ENCODE peak calls at places on chromosomes 2 and 18, in seven cellular contexts. P is body of pancreas; I is heart left ventricle; Y is kidney; V is heart right ventricle; F is HepG2; G is naive thymus-derived CD4-positive, alpha-beta T cell. T is an unnamed sample.

GRCh38 chr2:238281826-238282480 is 6.5 kb downstream of the PER2 start:
- DNase-seq in P (no peak), I (no peak), Y (peak; percentile 62), V (no peak), F (no peak), G (no peak), T (no peak)

GRCh38 chr2:15315411-15315810 is 245.7 kb downstream of the NBAS start:
- DNase-seq in P (no peak), I (no peak), Y (no peak), V (no peak), F (no peak), G (no peak), T (no peak)

GRCh38 chr18:34742761-34743366 is 32.8 kb downstream of the DTNA start:
- DNase-seq in P (no peak), I (no peak), Y (no peak), V (no peak), F (no peak), G (no peak), T (no peak)

GRCh38 chr2:102065675-102066252 is 74.0 kb downstream of the IL1R2 start:
- DNase-seq in P (no peak), I (no peak), Y (peak; percentile 77), V (no peak), F (peak; percentile 88), G (no peak), T (no peak)

GRCh38 chr2:71687412-71687811 is 234.1 kb downstream of the DYSF start:
- DNase-seq in P (no peak), I (no peak), Y (peak; percentile 63), V (no peak), F (no peak), G (no peak), T (no peak)

GRCh38 chr18:77103181-77103875 is 29.3 kb downstream of the MBP start:
- DNase-seq in P (no peak), I (no peak), Y (peak; percentile 45), V (no peak), F (no peak), G (no peak), T (peak; percentile 73)

GRCh38 chr2:5946210-5947118 is 254.3 kb downstream of the SOX11 start:
- DNase-seq in P (no peak), I (no peak), Y (no peak), V (no peak), F (no peak), G (no peak), T (no peak)

GRCh38 chr2:177030391-177031000 is 182.1 kb upstream of the HNRNPA3 start:
- DNase-seq in P (no peak), I (no peak), Y (no peak), V (no peak), F (no peak), G (no peak), T (no peak)

GRCh38 chr2:102346381-102347130 is 9.0 kb upstream of the IL18R1 start:
- DNase-seq in P (no peak), I (no peak), Y (no peak), V (no peak), F (no peak), G (no peak), T (no peak)

GRCh38 chr2:195477248-195477995 is 179.6 kb upstream of the SLC39A10 start:
- DNase-seq in P (no peak), I (no peak), Y (no peak), V (no peak), F (no peak), G (no peak), T (no peak)

GRCh38 chr2:224646242-224646846 is 61.2 kb upstream of the CUL3 start:
- DNase-seq in P (no peak), I (no peak), Y (no peak), V (no peak), F (peak; percentile 25), G (peak; percentile 21), T (no peak)

GRCh38 chr2:100106460-100106859 is 35.9 kb downstream of the AFF3 start:
- DNase-seq in P (no peak), I (no peak), Y (no peak), V (no peak), F (no peak), G (no peak), T (no peak)

GRCh38 chr2:41846962-41847361 is 200.9 kb upstream of the PKDCC start:
- DNase-seq in P (no peak), I (no peak), Y (no peak), V (no peak), F (no peak), G (no peak), T (no peak)

GRCh38 chr2:145323512-145323911 is 803.6 kb upstream of the ZEB2 start:
- DNase-seq in P (no peak), I (no peak), Y (no peak), V (no peak), F (no peak), G (no peak), T (no peak)
- H3K27ac ChIP-seq in P (no peak overlapping the region), I (no peak overlapping the region), Y (no peak overlapping the region), V (no peak overlapping the region), F (no peak overlapping the region), G (no peak overlapping the region), T (no peak overlapping the region)

DNA sequence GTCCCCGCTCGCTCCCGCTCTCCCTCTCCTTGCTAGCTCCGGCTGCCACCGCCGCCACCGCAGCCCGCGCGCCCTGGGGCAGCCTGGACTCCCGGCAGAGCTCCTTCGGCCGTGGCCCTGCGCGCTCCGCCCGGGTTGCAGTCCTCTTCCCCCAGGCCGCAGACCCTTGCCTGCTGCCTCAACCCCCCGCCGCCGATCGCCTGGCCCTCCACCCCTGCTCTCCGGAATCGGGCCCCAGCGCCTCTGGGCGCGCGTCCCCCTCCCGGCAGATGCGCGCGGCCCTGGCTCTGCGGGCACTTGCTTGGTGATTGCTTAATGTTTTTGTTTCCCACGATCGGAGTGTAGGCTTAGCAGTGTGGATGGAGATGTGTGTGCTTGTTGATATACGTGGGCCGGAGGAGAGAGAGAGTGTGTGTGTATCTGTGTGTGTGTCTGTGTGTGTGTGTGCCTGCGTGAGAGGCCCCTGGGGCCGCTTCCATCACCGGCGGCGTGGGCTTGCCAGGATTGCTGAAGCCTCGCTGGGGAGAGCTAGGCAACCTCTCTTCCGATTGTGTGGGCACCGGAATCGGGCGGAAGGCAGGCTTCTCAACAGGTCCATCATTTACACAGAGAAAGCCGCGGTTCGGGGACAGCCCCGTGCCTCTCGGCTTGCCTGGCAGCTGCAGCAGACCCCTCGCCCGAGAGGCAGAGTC is 877 bp downstream of the INHBB start:
- DNase-seq in P (no peak), I (no peak), Y (peak; percentile 73), V (no peak), F (no peak), G (peak; percentile 7), T (no peak)
- H3K4me1 ChIP-seq in P (peaks cover 39% of the 10 kb centered on the region), I (peaks cover 33% of the 10 kb centered on the region), Y (peaks cover 2% of the 10 kb centered on the region), V (peaks cover 37% of the 10 kb centered on the region), F (peaks cover 37% of the 10 kb centered on the region), G (peaks cover 9% of the 10 kb centered on the region), T (peaks cover 40% of the 10 kb centered on the region)

GRCh38 chr18:65901522-65901921 is 150.7 kb downstream of the CDH7 start:
- DNase-seq in P (no peak), I (no peak), Y (no peak), V (no peak), F (no peak), G (no peak), T (no peak)
- H3K9me3 ChIP-seq in P (no peaks in the 10 kb centered on the region), I (peaks cover 4% of the 10 kb centered on the region), Y (no peaks in the 10 kb centered on the region), V (no peaks in the 10 kb centered on the region), F (no peaks in the 10 kb centered on the region), G (no peaks in the 10 kb centered on the region), T (no peaks in the 10 kb centered on the region)

DNA sequence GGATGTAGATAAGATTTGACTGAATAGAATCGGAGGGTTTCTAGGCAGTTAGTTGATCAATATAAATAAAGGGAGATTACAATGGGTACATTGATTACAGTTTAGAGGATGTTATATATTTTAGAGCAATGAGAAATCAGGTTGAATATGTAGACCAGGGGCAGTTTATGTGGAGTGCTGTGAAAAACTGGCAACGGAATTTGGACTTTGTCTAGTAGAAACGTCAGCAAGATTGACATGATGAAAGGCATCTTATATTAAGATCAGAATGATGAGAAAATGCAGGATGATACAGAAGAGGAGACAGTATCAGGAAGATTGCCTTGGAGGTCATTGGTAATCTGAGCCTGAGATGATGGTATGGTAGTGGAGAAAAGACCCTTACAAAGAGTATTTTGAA is 39.9 kb downstream of the RAB10 start:
- DNase-seq in P (no peak), I (no peak), Y (no peak), V (no peak), F (peak; percentile 31), G (no peak), T (no peak)
- H3K27ac ChIP-seq in P (no peak overlapping the region), I (no peak overlapping the region), Y (peak overlapping the region; percentile 8), V (no peak overlapping the region), F (peak overlapping the region; percentile 7), G (no peak overlapping the region), T (no peak overlapping the region)

T was measured in right atrium auricular region.